ENCODE peak calls at places on chromosomes 12 and 14, in nine cellular contexts. U is cardiac muscle cell, N is heart right ventricle, Y is upper lobe of right lung, V is ascending aorta, W is lower lobe of right lung, O is stomach, X is kidney, L is aorta. E is an unnamed sample.
A peak's percentile ranks its signal among the peaks of the same experiment; 100 is the strongest.

GRCh38 chr14:21309238-21309636 is 29.4 kb downstream of the RPGRIP1 start:
- DNase-seq in U (no peak), N (no peak), Y (no peak), V (no peak), W (no peak), O (no peak), X (no peak), L (no peak), E (no peak)

GRCh38 chr12:79643821-79644220 is 46.9 kb downstream of the PAWR start:
- DNase-seq in U (no peak), N (no peak), Y (no peak), V (no peak), W (no peak), O (no peak), X (no peak), L (no peak), E (no peak)

GRCh38 chr12:107322063-107322462 is 228.7 kb upstream of the CRY1 start:
- DNase-seq in U (no peak), N (no peak), Y (no peak), V (no peak), W (no peak), O (no peak), X (no peak), L (no peak), E (no peak)

GRCh38 chr12:7058163-7058845 is 2.2 kb upstream of the C1S start:
- DNase-seq in U (no peak), N (no peak), Y (no peak), V (no peak), W (peak; percentile 55), O (no peak), X (no peak), L (no peak), E (no peak)

GRCh38 chr14:93396456-93396855 is 34.3 kb upstream of the UNC79 start:
- DNase-seq in U (no peak), N (no peak), Y (no peak), V (no peak), W (no peak), O (no peak), X (no peak), L (no peak), E (no peak)

GRCh38 chr14:72443991-72444431 is 449.9 kb downstream of the DPF3 start:
- DNase-seq in U (no peak), N (no peak), Y (no peak), V (no peak), W (no peak), O (no peak), X (no peak), L (no peak), E (no peak)

GRCh38 chr12:38614171-38614570 is 291.2 kb downstream of the CPNE8 start:
- DNase-seq in U (no peak), N (no peak), Y (no peak), V (no peak), W (no peak), O (no peak), X (no peak), L (no peak), E (no peak)

GRCh38 chr12:9669534-9669933 is at the start of gene CLEC2D:
- DNase-seq in U (no peak), N (no peak), Y (no peak), V (no peak), W (no peak), O (no peak), X (no peak), L (no peak), E (no peak)

GRCh38 chr12:120762093-120762492 is 36.5 kb downstream of the ACADS start:
- DNase-seq in U (no peak), N (no peak), Y (no peak), V (no peak), W (no peak), O (no peak), X (no peak), L (no peak), E (peak; percentile 12)

GRCh38 chr12:24431872-24432271 is 482.4 kb upstream of the SOX5 start:
- DNase-seq in U (no peak), N (no peak), Y (no peak), V (no peak), W (no peak), O (no peak), X (no peak), L (no peak), E (no peak)

GRCh38 chr12:22709292-22709691 is 84.3 kb downstream of the ETNK1 start:
- DNase-seq in U (peak; percentile 52), N (no peak), Y (no peak), V (no peak), W (no peak), O (no peak), X (no peak), L (no peak), E (no peak)

GRCh38 chr12:10031318-10031717 is 836 bp downstream of the CLEC9A start:
- DNase-seq in U (no peak), N (no peak), Y (no peak), V (no peak), W (no peak), O (no peak), X (no peak), L (no peak), E (peak; percentile 14)

GRCh38 chr14:55968741-55969140 is 149.5 kb upstream of the PELI2 start:
- DNase-seq in U (peak; percentile 2), N (no peak), Y (no peak), V (no peak), W (no peak), O (peak; percentile 31), X (no peak), L (no peak), E (peak; percentile 35)

GRCh38 chr14:76837524-76837923 is 11.3 kb downstream of the LRRC74A start:
- DNase-seq in U (no peak), N (no peak), Y (no peak), V (no peak), W (no peak), O (no peak), X (no peak), L (no peak), E (no peak)

GRCh38 chr14:104881369-104881979 is 16.4 kb downstream of the CEP170B start:
- DNase-seq in U (peak; percentile 87), N (peak; percentile 62), Y (no peak), V (peak; percentile 59), W (no peak), O (no peak), X (peak; percentile 68), L (peak; percentile 64), E (no peak)

GRCh38 chr14:71408362-71409035 is 501.2 kb downstream of the PCNX1 start:
- DNase-seq in U (no peak), N (no peak), Y (no peak), V (no peak), W (no peak), O (no peak), X (no peak), L (no peak), E (no peak)

GRCh38 chr12:31326689-31327659 is 1.0 kb upstream of the SINHCAF start:
- DNase-seq in U (peak; percentile 5), N (peak; percentile 9), Y (no peak), V (no peak), W (no peak), O (no peak), X (no peak), L (no peak), E (no peak)

GRCh38 chr12:6723607-6724408 is at the start of gene COPS7A:
- DNase-seq in U (peak; percentile 98), N (peak; percentile 99), Y (peak; percentile 99), V (peak; percentile 99), W (peak; percentile 99), O (peak; percentile 97), X (peak; percentile 99), L (peak; percentile 99), E (peak; percentile 97)

GRCh38 chr12:28027328-28027727 is 54.8 kb upstream of the PTHLH start:
- DNase-seq in U (peak; percentile 9), N (no peak), Y (no peak), V (no peak), W (no peak), O (no peak), X (no peak), L (no peak), E (no peak)

GRCh38 chr12:9648701-9649531 is 20.6 kb upstream of the CLEC2D start:
- DNase-seq in U (no peak), N (no peak), Y (no peak), V (no peak), W (no peak), O (no peak), X (no peak), L (no peak), E (no peak)

GRCh38 chr12:49296836-49297694 is 2.1 kb downstream of the PRPH start:
- DNase-seq in U (no peak), N (no peak), Y (peak; percentile 74), V (no peak), W (peak; percentile 57), O (peak; percentile 43), X (peak; percentile 77), L (peak; percentile 75), E (no peak)

GRCh38 chr14:59248170-59248569 is 59.7 kb downstream of the DAAM1 start:
- DNase-seq in U (no peak), N (no peak), Y (no peak), V (no peak), W (no peak), O (no peak), X (no peak), L (no peak), E (no peak)
- H3K4me1 ChIP-seq in U (peaks cover 19% of the 10 kb centered on the region), N (peaks cover 64% of the 10 kb centered on the region), Y (peaks cover 15% of the 10 kb centered on the region), V (no peaks in the 10 kb centered on the region), W (peaks cover 20% of the 10 kb centered on the region), O (no peaks in the 10 kb centered on the region), X (peaks cover 11% of the 10 kb centered on the region), L (peaks cover 7% of the 10 kb centered on the region), E (peaks cover 7% of the 10 kb centered on the region)

GRCh38 chr14:68521557-68521901 is 271.3 kb downstream of the ZFP36L1 start:
- DNase-seq in U (no peak), N (no peak), Y (no peak), V (no peak), W (no peak), O (no peak), X (no peak), L (no peak), E (no peak)
- H3K4me1 ChIP-seq in U (peaks cover 12% of the 10 kb centered on the region), N (peaks cover 74% of the 10 kb centered on the region), Y (peaks cover 30% of the 10 kb centered on the region), V (peaks cover 16% of the 10 kb centered on the region), W (peaks cover 58% of the 10 kb centered on the region), O (peaks cover 41% of the 10 kb centered on the region), X (peaks cover 69% of the 10 kb centered on the region), L (peaks cover 4% of the 10 kb centered on the region), E (peaks cover 9% of the 10 kb centered on the region)

GRCh38 chr14:100534528-100535286 is 52.5 kb downstream of the BEGAIN start:
- DNase-seq in U (peak; percentile 55), N (peak; percentile 1), Y (peak; percentile 47), V (peak; percentile 54), W (peak; percentile 37), O (no peak), X (peak; percentile 54), L (peak; percentile 60), E (no peak)
- H3K4me1 ChIP-seq in U (peaks cover 16% of the 10 kb centered on the region), N (peaks cover 12% of the 10 kb centered on the region), Y (peaks cover 10% of the 10 kb centered on the region), V (no peaks in the 10 kb centered on the region), W (peaks cover 16% of the 10 kb centered on the region), O (peaks cover 12% of the 10 kb centered on the region), X (no peaks in the 10 kb centered on the region), L (no peaks in the 10 kb centered on the region), E (peaks cover 12% of the 10 kb centered on the region)

DNA sequence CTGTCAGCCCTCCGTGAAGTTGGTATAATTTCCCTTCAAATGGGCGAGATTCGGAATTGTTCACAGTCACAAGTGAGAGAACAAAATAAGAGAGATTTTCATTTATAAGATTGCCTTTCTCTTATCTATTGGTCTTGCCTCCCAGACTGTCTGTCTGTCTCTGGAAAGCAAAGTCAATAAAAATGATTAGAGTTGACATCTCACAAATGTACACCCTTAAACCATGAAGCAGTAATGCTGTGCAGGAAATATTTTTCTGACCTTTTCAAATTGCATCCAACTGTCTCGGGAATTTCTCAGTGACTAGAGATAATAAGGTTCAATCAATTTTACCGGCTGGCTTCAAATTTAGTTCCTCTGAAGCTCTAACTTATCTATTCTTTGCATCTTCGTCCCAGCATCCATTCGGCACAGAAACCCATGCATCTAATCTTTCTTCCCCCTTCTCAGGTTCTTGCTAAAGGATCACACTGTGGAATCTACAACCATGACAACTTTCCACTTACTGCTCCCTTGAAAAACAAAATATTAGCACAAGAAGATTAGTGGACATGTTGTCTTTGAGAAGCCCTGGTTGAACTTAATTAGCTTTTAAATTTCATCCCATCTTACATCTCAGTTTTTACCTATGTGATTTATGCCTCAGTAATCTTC is 93.1 kb downstream of the RMST start:
- DNase-seq in U (no peak), N (no peak), Y (no peak), V (no peak), W (no peak), O (no peak), X (no peak), L (no peak), E (no peak)
- H3K4me1 ChIP-seq in U (peaks cover 21% of the 10 kb centered on the region), N (no peaks in the 10 kb centered on the region), Y (peaks cover 17% of the 10 kb centered on the region), V (no peaks in the 10 kb centered on the region), W (peaks cover 13% of the 10 kb centered on the region), O (peaks cover 12% of the 10 kb centered on the region), X (peaks cover 14% of the 10 kb centered on the region), L (no peaks in the 10 kb centered on the region), E (peaks cover 5% of the 10 kb centered on the region)

E was measured in astrocyte.